ENCODE peak calls at places on chromosomes 2 and 18, in ten cellular contexts. K is fibroblast of the aortic adventitia, W is HFFc6, Z is nephron progenitor cell, N is epithelial cell of esophagus, O is retinal pigment epithelial cell, B is tibial artery, G is prostate gland, E is GM10248, D is mesothelial cell of epicardium. X is an unnamed sample.

GRCh38 chr2:6392966-6393365 is 472.7 kb downstream of the CMPK2 start:
- DNase-seq in K (no peak), W (no peak), Z (no peak), N (no peak), O (no peak), B (no peak), G (no peak), E (peak; percentile 16), D (no peak), X (no peak)

GRCh38 chr18:80130555-80130954 is 21.5 kb downstream of the ADNP2 start:
- DNase-seq in K (no peak), W (no peak), Z (no peak), N (no peak), O (no peak), B (no peak), G (no peak), E (no peak), D (no peak), X (no peak)

GRCh38 chr18:23981369-23981768 is 33.2 kb upstream of the TTC39C start:
- DNase-seq in K (no peak), W (no peak), Z (peak; percentile 25), N (no peak), O (peak; percentile 51), B (no peak), G (no peak), E (no peak), D (no peak), X (no peak)

GRCh38 chr2:174846218-174846617 is 81.9 kb upstream of the CHRNA1 start:
- DNase-seq in K (no peak), W (no peak), Z (no peak), N (no peak), O (no peak), B (no peak), G (no peak), E (no peak), D (no peak), X (no peak)

GRCh38 chr18:69795785-69796184 is 151.9 kb downstream of the CD226 start:
- DNase-seq in K (no peak), W (no peak), Z (no peak), N (peak; percentile 38), O (no peak), B (no peak), G (no peak), E (no peak), D (no peak), X (no peak)

GRCh38 chr2:2326053-2326452 is 5.0 kb downstream of the MYT1L start:
- DNase-seq in K (no peak), W (no peak), Z (no peak), N (no peak), O (no peak), B (no peak), G (no peak), E (no peak), D (no peak), X (no peak)

GRCh38 chr2:236164201-236164982 is 3.8 kb downstream of the GBX2 start:
- DNase-seq in K (no peak), W (no peak), Z (peak; percentile 78), N (no peak), O (no peak), B (no peak), G (no peak), E (no peak), D (no peak), X (no peak)

GRCh38 chr18:58723810-58724602 is 52.7 kb downstream of the MALT1 start:
- DNase-seq in K (peak; percentile 25), W (no peak), Z (no peak), N (no peak), O (no peak), B (no peak), G (peak; percentile 14), E (no peak), D (no peak), X (no peak)

GRCh38 chr18:9950289-9951016 is 36.6 kb downstream of the VAPA start:
- DNase-seq in K (peak; percentile 62), W (no peak), Z (no peak), N (peak; percentile 40), O (peak; percentile 57), B (no peak), G (no peak), E (no peak), D (no peak), X (no peak)

GRCh38 chr2:35343135-35343534 is 1012.4 kb upstream of the CRIM1 start:
- DNase-seq in K (no peak), W (no peak), Z (no peak), N (no peak), O (no peak), B (no peak), G (no peak), E (no peak), D (no peak), X (no peak)
- TF ChIP-seq CTCF in K (no peak), W (peak; percentile 58), Z (no peak), N (no peak), O (peak; percentile 30), B (no peak), G (no peak), E (no peak), D (peak; percentile 36), X (no peak)

GRCh38 chr2:77428946-77429345 is 93.2 kb downstream of the LRRTM4 start:
- DNase-seq in K (no peak), W (no peak), Z (no peak), N (no peak), O (no peak), B (no peak), G (no peak), E (no peak), D (no peak), X (no peak)

GRCh38 chr2:77434880-77435279 is 87.3 kb downstream of the LRRTM4 start:
- DNase-seq in K (no peak), W (no peak), Z (no peak), N (no peak), O (no peak), B (no peak), G (no peak), E (no peak), D (no peak), X (no peak)
- TF ChIP-seq CTCF in K (no peak), W (no peak), Z (peak; percentile 17), N (no peak), O (peak; percentile 53), B (no peak), G (no peak), E (no peak), D (no peak), X (no peak)

DNA sequence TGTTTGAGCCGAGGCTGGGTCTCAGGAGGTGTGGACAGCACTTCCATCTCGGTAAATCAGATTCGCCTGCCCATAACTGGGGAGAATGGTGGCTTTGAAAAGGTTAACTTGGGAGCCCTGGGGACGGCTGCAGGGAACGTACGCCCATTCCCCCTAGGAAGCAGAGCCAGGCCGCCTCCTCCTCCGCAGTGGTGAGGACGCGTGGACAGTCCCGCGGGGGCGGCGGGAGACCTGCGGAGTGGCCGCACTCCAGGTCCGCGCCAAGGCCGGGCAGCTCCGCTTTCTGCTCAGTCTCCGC is 845 bp upstream of the MYCN start:
- DNase-seq in K (no peak), W (no peak), Z (peak; percentile 84), N (peak; percentile 57), O (no peak), B (no peak), G (peak; percentile 52), E (peak; percentile 77), D (peak; percentile 64), X (peak; percentile 70)
- TF ChIP-seq CTCF in K (peak; percentile 42), W (no peak), Z (no peak), N (no peak), O (no peak), B (no peak), G (no peak), E (peak; percentile 84), D (no peak), X (no peak)

DNA sequence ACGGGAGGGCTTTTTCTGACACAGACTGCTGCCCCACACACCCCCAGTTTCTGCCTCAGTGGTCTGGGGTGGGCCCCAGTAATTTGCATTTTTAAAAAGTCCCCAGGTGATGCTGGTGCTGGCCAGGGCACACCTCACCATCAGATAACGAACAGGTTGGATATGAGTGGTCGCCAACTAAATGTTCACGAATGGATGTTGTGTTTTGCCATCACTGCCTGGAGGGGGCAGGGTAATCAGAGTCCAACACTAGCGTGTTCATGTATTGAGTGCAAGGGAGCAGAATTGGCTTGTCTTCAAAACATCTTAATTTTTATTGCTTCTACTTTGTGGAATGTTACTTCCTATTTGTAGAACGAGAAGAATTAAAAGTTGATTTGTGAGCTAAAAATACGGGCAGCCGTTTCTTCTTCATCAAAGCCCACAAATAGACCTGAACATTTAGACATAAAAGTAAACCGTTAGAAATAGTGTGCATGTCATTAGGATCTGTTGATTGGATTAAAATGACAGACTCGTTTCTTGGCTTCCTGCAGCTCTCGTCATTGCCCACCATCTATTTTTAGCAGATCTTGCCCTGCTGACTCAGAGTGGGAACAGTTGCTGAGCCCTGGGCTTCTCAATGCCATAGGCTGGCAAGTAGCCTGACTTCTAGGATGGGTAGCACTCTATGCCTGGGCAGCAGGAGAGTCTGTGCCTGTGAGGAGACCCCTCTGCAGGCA is 45.2 kb downstream of the NCK2 start:
- DNase-seq in K (peak; percentile 34), W (peak; percentile 81), Z (no peak), N (peak; percentile 75), O (peak; percentile 90), B (peak; percentile 61), G (no peak), E (peak; percentile 46), D (no peak), X (no peak)
- TF ChIP-seq CTCF in K (no peak), W (peak; percentile 45), Z (no peak), N (peak; percentile 14), O (peak; percentile 46), B (no peak), G (no peak), E (peak; percentile 43), D (no peak), X (no peak)

DNA sequence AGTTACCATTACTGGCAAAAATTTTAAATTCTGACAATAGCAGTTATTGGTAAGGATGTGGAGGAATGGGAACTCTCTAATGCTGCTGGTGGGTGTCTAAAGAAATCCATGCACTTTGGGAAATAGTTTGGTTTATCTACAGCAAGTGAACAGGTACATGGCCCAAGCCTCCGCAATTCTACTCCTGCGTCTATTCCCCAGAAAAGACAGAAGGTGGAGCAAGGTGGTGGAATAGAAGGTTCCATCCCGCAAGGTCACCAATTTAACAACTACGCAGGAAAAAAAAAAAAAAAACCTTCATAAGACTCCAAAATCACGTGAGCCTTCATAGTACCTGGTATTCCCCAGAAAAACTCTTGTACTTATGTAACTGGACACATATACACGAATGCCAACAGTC is 6.5 kb downstream of the CFAP65 start:
- DNase-seq in K (no peak), W (no peak), Z (no peak), N (no peak), O (no peak), B (no peak), G (no peak), E (no peak), D (no peak), X (no peak)
- TF ChIP-seq CTCF in K (no peak), W (no peak), Z (no peak), N (no peak), O (no peak), B (no peak), G (no peak), E (no peak), D (no peak), X (no peak)

DNA sequence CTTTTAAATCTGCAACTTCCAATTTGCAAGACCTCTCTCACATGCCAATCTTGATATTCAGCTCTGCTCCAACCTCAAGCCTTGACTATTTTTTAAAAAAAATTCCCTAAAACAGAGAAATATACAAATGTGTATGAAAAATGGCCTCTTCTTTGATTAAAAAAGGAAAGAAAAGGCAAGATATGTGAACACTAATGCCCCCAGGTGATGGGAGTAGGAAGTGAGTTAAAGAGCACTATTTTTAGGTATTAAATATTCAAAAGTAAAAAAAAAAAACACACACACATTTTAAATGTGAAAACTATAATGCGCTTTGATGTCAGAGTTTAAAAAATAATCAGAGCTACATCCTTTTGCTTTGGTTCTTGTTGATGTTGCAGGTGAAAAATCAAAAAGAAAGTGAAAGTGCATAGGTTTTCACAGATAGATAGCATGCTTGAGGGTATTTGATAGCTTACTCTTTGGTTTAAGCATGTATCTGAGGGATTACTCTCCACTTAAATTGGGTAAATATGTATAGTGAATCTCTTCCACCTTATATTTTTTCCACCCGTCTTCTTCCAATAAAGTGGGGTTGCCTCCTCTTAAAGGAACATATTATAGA is 406.0 kb upstream of the POU3F3 start:
- DNase-seq in K (no peak), W (no peak), Z (no peak), N (no peak), O (no peak), B (no peak), G (no peak), E (no peak), D (no peak), X (no peak)
- TF ChIP-seq CTCF in K (no peak), W (no peak), Z (peak; percentile 14), N (no peak), O (no peak), B (no peak), G (no peak), E (no peak), D (peak; percentile 17), X (peak; percentile 60)

X was measured in dorsolateral prefrontal cortex.